ENCODE peak calls at places on chromosomes 12 and 14, in four cellular contexts. T is adrenal gland, O is neural progenitor cell, E is heart left ventricle. H is an unnamed sample.

GRCh38 chr14:77641534-77642341 is 25.3 kb upstream of the SPTLC2 start:
- DNase-seq in O (no peak), T (peak; percentile 76), E (peak; percentile 89), H (peak; percentile 69)

GRCh38 chr12:67069451-67070306 is 199.5 kb upstream of the CAND1 start:
- DNase-seq in E (peak; percentile 37), T (peak; percentile 32), O (peak; percentile 87), H (peak; percentile 68)

GRCh38 chr12:41288188-41288811 is 100.2 kb downstream of the PDZRN4 start:
- DNase-seq in T (no peak), O (no peak), E (no peak), H (no peak)

GRCh38 chr12:116537149-116537904 is 21.9 kb upstream of the MAP1LC3B2 start:
- DNase-seq in E (no peak), T (no peak), O (peak; percentile 27), H (no peak)

GRCh38 chr14:85599939-85600338 is 70.0 kb downstream of the FLRT2 start:
- DNase-seq in E (no peak), O (no peak), T (no peak), H (no peak)

GRCh38 chr14:67941456-67942018 is 122.0 kb downstream of the RAD51B start:
- DNase-seq in T (no peak), O (peak; percentile 49), E (no peak), H (no peak)

GRCh38 chr14:68703093-68703492 is 89.8 kb downstream of the ZFP36L1 start:
- DNase-seq in T (peak; percentile 72), O (no peak), E (no peak), H (no peak)

GRCh38 chr12:63068857-63069442 is 82.1 kb downstream of the AVPR1A start:
- DNase-seq in O (peak; percentile 53), E (no peak), T (no peak), H (peak; percentile 14)

GRCh38 chr12:105020241-105020962 is 34.3 kb downstream of the NOPCHAP1 start:
- DNase-seq in T (no peak), O (no peak), E (no peak), H (no peak)

GRCh38 chr14:31326111-31326510 is 94.2 kb downstream of the HEATR5A start:
- DNase-seq in T (no peak), E (no peak), O (no peak), H (no peak)

GRCh38 chr12:51348116-51348515 is 1.6 kb upstream of the CELA1 start:
- DNase-seq in O (no peak), E (no peak), T (no peak), H (no peak)

GRCh38 chr12:123003257-123003656 is 22.8 kb downstream of the ARL6IP4 start:
- DNase-seq in T (no peak), O (no peak), E (no peak), H (no peak)

GRCh38 chr12:129310346-129310745 is 457.1 kb downstream of the GLT1D1 start:
- DNase-seq in E (no peak), T (no peak), O (no peak), H (no peak)

GRCh38 chr12:120882055-120882555 is 22.1 kb downstream of the SPPL3 start:
- DNase-seq in O (no peak), E (no peak), T (no peak), H (no peak)

GRCh38 chr12:116070420-116070819 is 207.1 kb downstream of the MED13L start:
- DNase-seq in E (no peak), O (no peak), T (no peak), H (no peak)

GRCh38 chr12:109879332-109880048 is 851 bp downstream of the GLTP start:
- DNase-seq in T (no peak), O (peak; percentile 32), E (no peak), H (peak; percentile 26)

GRCh38 chr12:28089363-28089762 is 100.9 kb upstream of the CCDC91 start:
- DNase-seq in E (no peak), O (peak; percentile 27), T (no peak), H (no peak)

DNA sequence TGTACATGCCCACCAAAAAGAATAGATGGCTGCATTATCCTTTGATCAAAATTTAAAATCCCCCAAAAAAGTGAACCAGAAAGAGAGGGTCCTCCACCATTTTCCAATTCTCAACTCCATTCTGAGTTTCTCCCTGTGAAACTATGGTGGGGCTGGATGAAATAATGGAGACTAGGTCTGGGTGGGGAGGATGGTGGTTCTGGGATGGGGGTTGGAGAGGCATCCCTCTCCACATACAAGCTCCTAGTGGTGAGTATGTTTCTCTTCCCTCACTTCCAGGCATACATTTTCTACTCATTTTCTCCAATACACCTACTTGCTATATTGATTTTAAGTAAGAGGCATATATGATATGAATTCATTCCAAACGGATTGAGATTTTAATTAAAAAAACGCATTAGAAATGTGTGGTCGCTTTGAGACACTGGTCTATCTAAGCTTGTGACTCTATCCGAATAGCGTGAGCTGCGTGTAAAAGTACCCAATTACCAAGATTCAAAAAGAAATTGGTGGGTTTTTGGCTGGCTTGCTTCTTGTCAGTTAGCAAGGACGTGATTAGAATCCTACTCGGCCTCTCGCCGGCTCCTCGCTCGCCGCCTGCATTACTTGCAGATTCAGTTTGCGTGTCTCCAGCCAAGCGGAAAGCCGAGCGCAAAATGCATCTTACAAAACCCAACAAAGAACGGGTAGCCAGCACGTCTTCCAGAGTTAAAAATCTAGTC is 3.5 kb downstream of the ASCL1 start:
- DNase-seq in E (no peak), T (no peak), O (peak; percentile 77), H (no peak)
- H3K27me3 ChIP-seq in E (peaks cover 96% of the 10 kb centered on the region), T (peaks cover 79% of the 10 kb centered on the region), O (peaks cover 100% of the 10 kb centered on the region), H (no peaks in the 10 kb centered on the region)

GRCh38 chr12:754871-755562 is 2.6 kb downstream of the WNK1 start:
- DNase-seq in T (no peak), E (no peak), O (peak; percentile 49), H (no peak)

GRCh38 chr12:751828-752672 is at the start of gene WNK1:
- DNase-seq in O (peak; percentile 99), E (peak; percentile 98), T (peak; percentile 96), H (peak; percentile 96)

GRCh38 chr12:754238-754816 is 1.9 kb downstream of the WNK1 start:
- DNase-seq in T (no peak), E (peak; percentile 36), O (peak; percentile 4), H (peak; percentile 35)

GRCh38 chr12:752673-753400 is 458 bp downstream of the WNK1 start:
- DNase-seq in O (peak; percentile 89), T (peak; percentile 66), E (peak; percentile 75), H (peak; percentile 66)

GRCh38 chr12:753401-754237 is 1.2 kb downstream of the WNK1 start:
- DNase-seq in E (peak; percentile 61), T (peak; percentile 66), O (peak; percentile 57), H (peak; percentile 53)
- TF ChIP-seq CTCF in E (peak; percentile 8), T (peak; percentile 10), O (peak; percentile 5), H (no peak)

GRCh38 chr12:34400986-34401658 is 378.8 kb downstream of the ALG10 start:
- DNase-seq in E (peak; percentile 10), T (peak; percentile 2), O (no peak), H (no peak)

GRCh38 chr12:34400423-34400881 is 378.2 kb downstream of the ALG10 start:
- DNase-seq in T (no peak), O (no peak), E (peak; percentile 7), H (no peak)

GRCh38 chr12:34398706-34399630 is 376.7 kb downstream of the ALG10 start:
- DNase-seq in O (no peak), T (peak; percentile 3), E (peak; percentile 14), H (peak; percentile 4)

GRCh38 chr12:34398366-34398705 is 376.0 kb downstream of the ALG10 start:
- DNase-seq in O (no peak), T (peak; percentile 5), E (peak; percentile 4), H (peak; percentile 8)

GRCh38 chr12:34399631-34400422 is 377.5 kb downstream of the ALG10 start:
- DNase-seq in T (peak; percentile 3), O (no peak), E (peak; percentile 2), H (peak; percentile 7)
- H3K27me3 ChIP-seq in T (no peaks in the 10 kb centered on the region), O (no peaks in the 10 kb centered on the region), E (no peaks in the 10 kb centered on the region), H (no peaks in the 10 kb centered on the region)

DNA sequence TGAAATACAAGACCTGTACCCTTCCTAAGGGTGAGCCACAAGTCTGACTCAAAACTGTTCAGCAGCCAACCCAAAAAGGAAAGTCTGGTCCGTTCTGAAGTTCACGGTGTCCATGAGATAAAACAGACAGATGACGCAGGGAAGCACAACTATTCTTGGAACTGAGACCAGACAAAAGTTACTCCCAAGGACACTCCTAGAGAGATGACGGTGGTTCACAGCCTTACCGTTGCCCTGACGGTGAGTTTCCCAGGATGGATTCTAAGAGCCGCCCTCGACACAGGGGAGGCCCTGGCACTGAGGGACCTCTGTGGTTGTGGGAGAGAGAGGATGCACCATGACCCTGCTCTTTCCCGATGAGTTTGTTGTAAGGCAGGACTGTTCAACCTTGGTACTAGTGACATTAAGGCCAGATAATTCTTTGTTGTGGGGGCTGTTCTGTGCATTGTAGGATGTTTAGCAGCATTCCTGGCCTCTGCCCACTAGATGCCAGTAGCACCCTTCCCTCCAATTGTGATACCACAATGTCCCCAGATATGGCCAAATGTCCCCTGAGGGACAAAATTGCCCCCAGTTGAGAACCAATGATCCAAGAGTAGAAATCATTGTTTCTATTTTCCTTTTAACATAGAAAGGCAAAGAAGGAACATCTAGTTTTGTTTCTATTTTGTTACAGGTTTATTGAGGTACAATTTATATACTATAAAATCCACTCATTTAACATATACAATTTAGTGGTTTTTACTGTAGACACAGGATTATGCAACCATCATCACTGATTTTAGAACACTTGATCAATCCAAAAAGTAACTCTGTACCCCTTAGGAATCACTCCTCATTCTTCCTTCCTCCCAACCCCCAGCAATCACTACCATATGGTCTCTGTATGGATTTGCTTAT is 23.0 kb downstream of the OR10P1 start:
- DNase-seq in O (peak; percentile 49), T (peak; percentile 89), E (peak; percentile 46), H (peak; percentile 22)
- TF ChIP-seq CTCF in O (peak; percentile 62), T (peak; percentile 37), E (peak; percentile 59), H (no peak)

GRCh38 chr12:131056626-131057025 is 102.9 kb downstream of the ADGRD1 start:
- DNase-seq in O (no peak), T (no peak), E (no peak), H (no peak)

GRCh38 chr12:131054345-131055092 is 100.8 kb downstream of the ADGRD1 start:
- DNase-seq in O (no peak), T (no peak), E (no peak), H (no peak)

GRCh38 chr12:131055596-131056233 is 102.0 kb downstream of the ADGRD1 start:
- DNase-seq in T (no peak), E (no peak), O (no peak), H (no peak)

GRCh38 chr12:131053567-131053966 is 99.9 kb downstream of the ADGRD1 start:
- DNase-seq in O (no peak), E (no peak), T (no peak), H (no peak)

GRCh38 chr12:131055093-131055465 is 101.4 kb downstream of the ADGRD1 start:
- DNase-seq in T (no peak), O (no peak), E (no peak), H (no peak)
- H3K27me3 ChIP-seq in T (no peaks in the 10 kb centered on the region), O (no peaks in the 10 kb centered on the region), E (no peaks in the 10 kb centered on the region), H (no peaks in the 10 kb centered on the region)

H was measured in body of pancreas.